ENCODE peak calls at places on chromosomes 1 and 21, in five cellular contexts. U is fibroblast of pulmonary artery, W is psoas muscle, F is HCT116, Z is IMR-90. N is an unnamed sample.

GRCh38 chr21:34926784-34927548 is 122.1 kb downstream of the RUNX1 start:
- DNase-seq in Z (peak), U (peak), W (no peak), F (no peak), N (no peak)

GRCh38 chr21:35020902-35021301 is 28.2 kb downstream of the RUNX1 start:
- DNase-seq in Z (peak), U (no peak), W (no peak), F (no peak), N (peak)

GRCh38 chr1:69929278-69930057 is 275.9 kb downstream of the LRRC40 start:
- DNase-seq in F (no peak), Z (no peak), U (peak), W (no peak), N (no peak)

GRCh38 chr1:228723921-228724320 is 11.4 kb upstream of the RHOU start:
- DNase-seq in F (no peak), U (no peak), Z (no peak), W (no peak), N (no peak)

GRCh38 chr1:12040457-12041051 is 21.3 kb downstream of the MIIP start:
- DNase-seq in W (no peak), Z (peak), F (no peak), U (peak), N (peak)

GRCh38 chr1:239432255-239432654 is 45.9 kb downstream of the CHRM3 start:
- DNase-seq in U (no peak), F (no peak), W (no peak), Z (no peak), N (no peak)

GRCh38 chr1:112716133-112716720 is 1.1 kb upstream of the PPM1J start:
- DNase-seq in Z (peak), F (peak), U (peak), W (peak), N (no peak)

GRCh38 chr1:160544647-160545046 is 21.6 kb upstream of the SLAMF6 start:
- DNase-seq in F (no peak), W (no peak), Z (peak), U (peak), N (no peak)

GRCh38 chr1:182968151-182968741 is 15.3 kb upstream of the SHCBP1L start:
- DNase-seq in F (peak), U (peak), Z (peak), W (no peak), N (no peak)

GRCh38 chr1:11740258-11741192 is 4.6 kb downstream of the AGTRAP start:
- DNase-seq in F (no peak), Z (no peak), W (no peak), U (no peak), N (no peak)

GRCh38 chr1:176957603-176958002 is 206.9 kb downstream of the ASTN1 start:
- DNase-seq in W (no peak), U (no peak), Z (no peak), F (no peak), N (no peak)

GRCh38 chr21:32604484-32604883 is 7.7 kb downstream of the CFAP298 start:
- DNase-seq in W (no peak), U (no peak), Z (no peak), F (no peak), N (no peak)

GRCh38 chr1:155091071-155092051 is 12.7 kb downstream of the EFNA3 start:
- DNase-seq in Z (peak), F (peak), U (peak), W (peak), N (no peak)

GRCh38 chr1:60591583-60591982 is 490.8 kb upstream of the NFIA start:
- DNase-seq in Z (no peak), U (no peak), F (no peak), W (no peak), N (no peak)

GRCh38 chr1:2821373-2821955 is 20.0 kb upstream of the TTC34 start:
- DNase-seq in W (peak), F (no peak), Z (no peak), U (no peak), N (no peak)

GRCh38 chr1:200767326-200767725 is 28.6 kb downstream of the CAMSAP2 start:
- DNase-seq in F (no peak), U (peak), Z (peak), W (no peak), N (no peak)

GRCh38 chr1:85001742-85002141 is 4.8 kb upstream of the MCOLN2 start:
- DNase-seq in F (no peak), W (no peak), Z (no peak), U (no peak), N (no peak)

GRCh38 chr21:45069711-45070110 is 4.7 kb upstream of the ADARB1 start:
- DNase-seq in U (no peak), Z (peak), W (no peak), F (no peak), N (no peak)

GRCh38 chr1:40922969-40923368 is 56.5 kb upstream of the CTPS1 start:
- DNase-seq in F (no peak), U (no peak), W (no peak), Z (no peak), N (no peak)

GRCh38 chr1:245779797-245780529 is 625.2 kb downstream of the KIF26B start:
- DNase-seq in Z (no peak), F (no peak), W (no peak), U (no peak), N (no peak)

GRCh38 chr1:75083848-75084514 is 50.2 kb upstream of the LHX8 start:
- DNase-seq in W (no peak), U (no peak), Z (no peak), F (no peak), N (peak)

GRCh38 chr1:26375081-26375480 is 2.5 kb upstream of the ZNF683 start:
- DNase-seq in Z (no peak), F (no peak), W (no peak), U (no peak), N (no peak)
- H3K4me3 ChIP-seq in Z (no peak), F (no peak), W (no peak), U (no peak), N (no peak)

DNA sequence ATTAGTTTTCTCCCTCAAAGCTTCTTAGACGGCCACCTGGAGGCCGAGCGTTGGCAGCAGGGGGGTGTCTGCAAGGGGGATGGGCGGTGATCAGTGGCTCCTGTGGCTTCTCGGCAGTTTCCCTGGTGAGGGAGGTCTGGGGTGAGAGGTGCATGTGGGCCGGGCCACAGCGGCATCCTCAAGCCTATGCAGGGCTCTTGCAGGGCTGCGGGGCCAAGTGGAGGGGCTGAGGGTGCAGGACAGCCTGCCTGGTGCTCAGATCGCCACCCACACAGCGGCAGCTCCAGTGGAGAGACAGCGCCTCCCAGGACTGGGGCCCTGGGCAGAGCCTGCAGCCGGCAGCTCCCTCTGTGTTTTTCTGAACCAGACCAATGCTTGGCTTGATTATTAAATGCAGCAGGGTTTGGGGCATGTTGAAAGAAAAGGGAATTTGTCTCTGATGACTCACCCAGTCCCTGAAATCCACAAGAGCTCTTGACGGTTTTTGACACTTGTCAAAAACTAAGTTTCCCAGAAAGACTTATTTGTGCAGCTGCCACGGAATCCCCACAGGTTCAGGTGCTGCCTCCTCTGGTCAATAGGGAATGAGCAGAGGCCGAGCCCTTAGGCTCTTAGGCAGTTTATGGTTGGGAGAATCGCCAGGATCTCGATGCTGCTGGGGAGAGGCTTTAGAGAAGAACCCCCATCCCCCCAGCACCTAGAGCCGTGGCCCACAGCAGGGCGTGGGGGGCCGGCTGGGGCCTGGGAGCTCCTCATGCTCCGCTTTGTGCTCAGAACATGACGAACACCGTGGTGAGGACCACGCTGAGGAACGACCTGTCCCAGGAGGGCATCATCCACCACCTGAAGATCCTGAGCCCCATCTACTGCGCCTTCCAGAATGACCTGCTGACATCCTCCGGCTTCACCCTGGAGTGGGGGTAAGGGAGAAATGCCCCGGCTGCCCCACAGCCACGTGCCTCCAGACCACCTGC is 54.7 kb downstream of the UMODL1 start:
- DNase-seq in W (no peak), F (no peak), Z (peak), U (peak), N (no peak)
- TF ChIP-seq CTCF in W (no peak), F (peak), Z (no peak), U (peak), N (peak)

GRCh38 chr1:58929667-58930325 is 145.9 kb upstream of the JUN start:
- DNase-seq in Z (no peak), U (no peak), W (no peak), F (no peak), N (no peak)

GRCh38 chr1:58932820-58933598 is 149.2 kb upstream of the JUN start:
- DNase-seq in F (peak), W (peak), U (peak), Z (peak), N (peak)

GRCh38 chr1:58931761-58932160 is 147.9 kb upstream of the JUN start:
- DNase-seq in Z (no peak), W (no peak), U (no peak), F (no peak), N (peak)

GRCh38 chr1:58928514-58928913 is 144.7 kb upstream of the JUN start:
- DNase-seq in U (no peak), Z (no peak), F (no peak), W (no peak), N (no peak)

GRCh38 chr1:58931024-58931423 is 147.2 kb upstream of the JUN start:
- DNase-seq in W (no peak), U (no peak), Z (no peak), F (no peak), N (no peak)
- H3K4me3 ChIP-seq in W (no peak), U (no peak), Z (no peak), F (no peak), N (no peak)

GRCh38 chr1:220786057-220786336 is 716 bp upstream of the MTARC1 start:
- DNase-seq in Z (no peak), W (peak), U (no peak), F (no peak), N (no peak)

GRCh38 chr1:220785166-220786056 is 1.3 kb upstream of the MTARC1 start:
- DNase-seq in F (no peak), U (no peak), W (no peak), Z (no peak), N (no peak)

GRCh38 chr1:220786337-220787068 is at the start of gene MTARC1:
- DNase-seq in W (peak), Z (no peak), F (no peak), U (peak), N (no peak)

GRCh38 chr1:220788146-220788545 is 1.4 kb downstream of the MTARC1 start:
- DNase-seq in F (no peak), Z (no peak), U (no peak), W (no peak), N (no peak)

DNA sequence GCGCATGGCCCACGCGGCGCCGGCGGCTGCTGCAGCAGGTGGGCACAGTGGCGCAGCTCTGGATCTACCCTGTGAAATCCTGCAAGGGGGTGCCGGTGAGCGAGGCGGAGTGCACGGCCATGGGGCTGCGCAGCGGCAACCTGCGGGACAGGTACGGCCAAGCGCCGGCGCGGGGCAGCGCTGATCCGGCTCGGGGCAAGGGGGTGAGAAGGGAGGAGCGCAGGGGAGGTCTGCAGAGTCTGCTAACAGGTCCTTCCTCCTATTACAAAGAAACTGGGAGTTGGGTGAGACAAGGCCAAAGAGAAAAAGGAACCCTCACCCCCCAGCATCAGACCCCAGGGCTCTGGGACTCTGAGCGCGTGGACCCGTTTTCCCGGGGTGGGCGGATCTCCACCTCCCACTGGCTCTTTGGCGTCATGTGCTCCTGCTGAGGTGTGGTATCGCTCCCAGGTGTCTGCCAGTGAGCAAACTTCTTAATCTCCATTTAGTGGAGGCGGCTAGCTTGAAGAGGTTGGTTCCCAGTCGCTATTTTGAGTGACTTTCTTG is 429 bp downstream of the MTARC1 start:
- DNase-seq in Z (no peak), W (no peak), U (no peak), F (peak), N (no peak)
- TF ChIP-seq CTCF in Z (no peak), W (peak), U (no peak), F (no peak), N (no peak)

DNA sequence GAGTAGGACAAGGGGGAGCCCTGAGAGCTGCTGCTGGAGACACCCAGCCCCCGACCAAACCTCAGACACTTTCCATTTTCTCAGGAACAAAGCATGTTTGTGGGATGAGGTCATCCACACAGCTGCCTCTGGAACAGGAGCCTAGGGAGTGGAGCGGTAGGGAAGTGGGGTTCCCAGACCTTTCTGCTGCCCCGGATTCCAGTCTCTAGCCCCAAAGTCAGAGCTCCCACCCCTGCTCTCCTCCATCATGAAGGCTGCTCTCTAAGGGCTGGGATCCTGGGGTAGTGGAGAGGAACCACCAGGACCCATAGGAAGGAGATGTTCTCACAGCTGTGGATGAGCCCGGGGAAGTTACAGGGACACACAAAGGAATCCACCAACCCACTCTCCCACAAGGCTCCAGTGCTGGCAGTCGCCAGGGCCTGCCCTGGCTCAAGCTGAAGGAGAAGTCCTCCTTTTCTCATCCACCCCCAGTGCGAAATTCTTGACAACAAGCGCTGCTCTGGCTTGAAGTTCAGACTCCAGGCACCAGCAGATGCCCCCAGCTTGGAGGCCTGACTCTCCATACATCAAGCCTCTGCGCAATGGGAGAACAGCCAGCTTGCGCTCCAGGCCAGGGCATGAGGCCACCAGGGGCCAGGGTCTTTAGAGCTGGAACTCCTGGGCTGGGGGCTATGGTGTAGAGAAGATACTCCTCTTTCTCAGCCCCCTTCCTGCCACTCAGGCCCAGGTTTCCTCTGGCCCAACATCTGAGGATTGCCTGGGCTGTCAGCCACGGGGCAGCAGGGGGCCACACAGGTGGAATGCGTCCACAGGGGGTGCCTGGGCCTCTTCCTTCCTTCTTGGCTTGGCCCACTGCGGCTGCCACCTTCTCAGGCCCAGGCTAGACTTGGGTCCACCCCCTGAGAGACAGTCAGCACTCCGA is 4.5 kb downstream of the FHL3 start:
- DNase-seq in F (no peak), U (peak), Z (peak), W (peak), N (no peak)
- H3K4me3 ChIP-seq in F (peak), U (peak), Z (no peak), W (peak), N (peak)

DNA sequence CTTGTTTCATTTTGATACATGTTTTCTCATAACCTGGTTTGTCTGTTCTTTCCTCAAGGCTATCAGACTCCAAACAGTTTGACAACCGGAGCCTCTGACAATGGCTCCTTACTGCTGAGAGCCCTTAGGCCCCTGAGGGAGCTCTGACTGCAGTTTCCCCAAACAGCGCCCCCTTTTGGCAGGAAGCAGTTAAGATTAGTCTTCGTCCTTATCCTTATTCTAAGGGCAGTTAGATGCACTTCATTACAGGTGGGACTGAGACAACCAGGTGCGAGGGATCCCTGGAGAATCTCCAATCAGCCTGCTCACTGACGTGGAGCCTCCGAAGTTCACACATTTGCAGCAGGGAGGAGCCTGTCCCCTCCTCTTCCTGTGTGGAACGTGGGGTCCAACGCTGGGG is 393.1 kb downstream of the BRINP3 start:
- DNase-seq in F (peak), U (no peak), Z (no peak), W (no peak), N (no peak)
- TF ChIP-seq CTCF in F (peak), U (peak), Z (peak), W (no peak), N (peak)